ENCODE peak calls at places on chromosomes 16 and 17, in eight cellular contexts. X, P, W, T, R, D, J and Y are unnamed samples.

GRCh38 chr17:38721802-38722201 is 8.3 kb upstream of the CISD3 start:
- DNase-seq in W (no peak), D (no peak), T (no peak), J (no peak), P (no peak), R (no peak), X (no peak), Y (no peak)

GRCh38 chr16:26531290-26531730 is 535.4 kb upstream of the C16orf82 start:
- DNase-seq in R (no peak), P (no peak), W (no peak), X (no peak), J (no peak), T (no peak), D (no peak), Y (no peak)

GRCh38 chr17:64202683-64203430 is 60.2 kb downstream of the TEX2 start:
- DNase-seq in T (no peak), R (no peak), X (no peak), P (no peak), D (no peak), J (no peak), W (no peak), Y (peak)

GRCh38 chr16:86772671-86773338 is 194.5 kb downstream of the FOXL1 start:
- DNase-seq in W (no peak), J (no peak), X (no peak), T (no peak), D (no peak), P (no peak), R (no peak), Y (no peak)

GRCh38 chr16:68636818-68637217 is 8.3 kb upstream of the CDH3 start:
- DNase-seq in D (no peak), T (no peak), P (no peak), W (no peak), X (no peak), J (no peak), R (no peak), Y (no peak)

GRCh38 chr17:77400445-77400870 is 259.7 kb downstream of the SEC14L1 start:
- DNase-seq in J (no peak), W (no peak), R (no peak), T (no peak), X (no peak), D (peak), P (peak), Y (peak)

GRCh38 chr16:85863384-85863774 is 35.6 kb upstream of the IRF8 start:
- DNase-seq in T (no peak), P (no peak), X (no peak), W (no peak), R (no peak), J (no peak), D (no peak), Y (no peak)

GRCh38 chr16:3988824-3989223 is 108.3 kb upstream of the CREBBP start:
- DNase-seq in P (no peak), R (no peak), J (no peak), T (no peak), D (no peak), X (no peak), W (no peak), Y (no peak)

GRCh38 chr16:15032547-15033308 is 23.1 kb downstream of the NTAN1 start:
- DNase-seq in W (no peak), J (no peak), P (no peak), R (peak), X (no peak), T (no peak), D (no peak), Y (no peak)

GRCh38 chr16:22337045-22337444 is 37.4 kb downstream of the CDR2 start:
- DNase-seq in P (no peak), R (no peak), X (no peak), D (no peak), T (no peak), J (no peak), W (no peak), Y (no peak)

GRCh38 chr16:88966986-88967799 is 9.8 kb downstream of the CBFA2T3 start:
- DNase-seq in X (no peak), D (no peak), W (no peak), P (no peak), J (no peak), T (no peak), R (no peak), Y (no peak)

GRCh38 chr17:82713015-82713723 is 3.3 kb upstream of the FN3KRP start:
- DNase-seq in R (no peak), X (no peak), D (no peak), W (no peak), T (no peak), J (peak), P (no peak), Y (no peak)

GRCh38 chr16:47732806-47733150 is 271.6 kb downstream of the PHKB start:
- DNase-seq in X (no peak), J (no peak), W (no peak), R (no peak), P (no peak), D (no peak), T (peak), Y (no peak)

GRCh38 chr17:42873321-42873720 is 22.3 kb downstream of the AOC3 start:
- DNase-seq in P (no peak), R (no peak), X (no peak), J (no peak), W (no peak), T (no peak), D (no peak), Y (no peak)

GRCh38 chr16:31129568-31130335 is 5.8 kb downstream of the PRSS8 start:
- DNase-seq in D (peak), R (peak), J (no peak), T (no peak), P (no peak), W (no peak), X (peak), Y (no peak)

GRCh38 chr17:17548044-17548443 is 43.5 kb downstream of the PEMT start:
- DNase-seq in D (no peak), X (no peak), W (no peak), T (no peak), R (no peak), P (no peak), J (no peak), Y (no peak)

GRCh38 chr16:83969771-83970429 is 1.9 kb downstream of the NECAB2 start:
- DNase-seq in D (no peak), P (no peak), J (no peak), X (no peak), R (no peak), T (no peak), W (no peak), Y (no peak)

GRCh38 chr16:76729525-76729924 is 452.3 kb downstream of the CNTNAP4 start:
- DNase-seq in W (no peak), X (no peak), T (no peak), J (no peak), P (no peak), R (no peak), D (no peak), Y (no peak)

GRCh38 chr16:84677849-84678248 is 22.0 kb upstream of the USP10 start:
- DNase-seq in P (no peak), J (no peak), X (no peak), T (no peak), W (no peak), D (no peak), R (no peak), Y (no peak)

GRCh38 chr16:30760577-30761426 is 1.1 kb downstream of the CFAP119 start:
- DNase-seq in J (no peak), R (no peak), P (no peak), W (no peak), T (no peak), D (no peak), X (no peak), Y (no peak)

GRCh38 chr17:18981642-18982424 is 22.7 kb downstream of the FAM83G start:
- DNase-seq in T (peak), R (peak), D (no peak), J (no peak), P (peak), W (no peak), X (no peak), Y (no peak)

GRCh38 chr17:20105539-20106291 is 96.6 kb downstream of the SPECC1 start:
- DNase-seq in T (no peak), J (no peak), D (no peak), R (no peak), W (no peak), P (no peak), X (no peak), Y (no peak)

GRCh38 chr17:78144146-78144719 is 2.0 kb upstream of the C17orf99 start:
- DNase-seq in J (no peak), W (peak), T (no peak), P (peak), R (peak), X (peak), D (peak), Y (peak)

GRCh38 chr17:44820631-44821196 is 9.4 kb downstream of the GJC1 start:
- DNase-seq in R (no peak), W (no peak), T (peak), J (no peak), P (no peak), X (no peak), D (no peak), Y (no peak)

GRCh38 chr17:29073045-29073444 is 30.1 kb downstream of the PIPOX start:
- DNase-seq in R (no peak), W (no peak), T (no peak), P (no peak), D (no peak), X (no peak), J (no peak), Y (no peak)

GRCh38 chr16:64147941-64148340 is 973.9 kb downstream of the CDH11 start:
- DNase-seq in P (no peak), T (no peak), W (no peak), D (no peak), X (no peak), R (no peak), J (no peak), Y (no peak)

GRCh38 chr16:11689031-11689840 is 21.0 kb downstream of the SNN start:
- DNase-seq in J (no peak), P (no peak), W (no peak), T (no peak), R (no peak), X (no peak), D (no peak), Y (no peak)

GRCh38 chr16:84833142-84833495 is 13.3 kb downstream of the CRISPLD2 start:
- DNase-seq in R (no peak), T (no peak), W (no peak), P (no peak), X (no peak), J (no peak), D (no peak), Y (no peak)

GRCh38 chr16:9049241-9049640 is 42.2 kb upstream of the HAPSTR1 start:
- DNase-seq in T (no peak), P (no peak), J (no peak), W (no peak), R (no peak), X (no peak), D (no peak), Y (no peak)

GRCh38 chr17:72411124-72411563 is 290.3 kb downstream of the SOX9 start:
- DNase-seq in D (no peak), P (no peak), R (no peak), T (no peak), W (no peak), X (no peak), J (no peak), Y (no peak)

GRCh38 chr17:68238894-68239293 is 8.9 kb upstream of the AMZ2 start:
- DNase-seq in P (no peak), R (peak), W (no peak), J (no peak), X (no peak), D (no peak), T (no peak), Y (no peak)

GRCh38 chr16:68640972-68641371 is 4.1 kb upstream of the CDH3 start:
- DNase-seq in T (no peak), X (no peak), P (peak), D (no peak), J (no peak), R (no peak), W (no peak), Y (no peak)

GRCh38 chr17:50923611-50924010 is 57.5 kb upstream of the TOB1 start:
- DNase-seq in D (no peak), R (no peak), P (no peak), X (no peak), J (no peak), T (no peak), W (no peak), Y (peak)

GRCh38 chr16:7866144-7866543 is 533.5 kb downstream of the RBFOX1 start:
- DNase-seq in W (no peak), R (no peak), J (no peak), P (no peak), X (no peak), D (no peak), T (no peak), Y (no peak)

GRCh38 chr16:22373662-22374310 is 633 bp downstream of the CDR2 start:
- DNase-seq in D (peak), W (peak), R (peak), T (no peak), P (peak), X (peak), J (peak), Y (peak)

GRCh38 chr16:79372504-79373184 is 227.9 kb downstream of the MAF start:
- DNase-seq in T (peak), D (peak), P (no peak), J (no peak), X (no peak), R (no peak), W (no peak), Y (no peak)

GRCh38 chr16:85924675-85925074 is 25.7 kb downstream of the IRF8 start:
- DNase-seq in P (no peak), T (no peak), X (no peak), R (no peak), D (no peak), J (no peak), W (no peak), Y (no peak)

GRCh38 chr17:4560837-4561241 is 462 bp upstream of the GGT6 start:
- DNase-seq in J (no peak), D (no peak), T (no peak), X (no peak), W (no peak), P (no peak), R (peak), Y (no peak)

GRCh38 chr17:78337244-78338109 is 22.4 kb downstream of the SOCS3 start:
- DNase-seq in W (no peak), T (peak), J (no peak), X (no peak), P (no peak), D (peak), R (peak), Y (no peak)

GRCh38 chr17:74568116-74568873 is 986 bp upstream of the CD300H start:
- DNase-seq in X (no peak), W (no peak), J (no peak), R (no peak), P (no peak), D (no peak), T (no peak), Y (no peak)

GRCh38 chr17:74567397-74567796 is at the start of gene CD300H:
- DNase-seq in P (no peak), T (no peak), X (no peak), R (no peak), D (no peak), J (no peak), W (no peak), Y (no peak)

GRCh38 chr17:74569392-74570003 is 2.2 kb upstream of the CD300H start:
- DNase-seq in R (peak), W (no peak), T (peak), X (no peak), P (peak), D (peak), J (no peak), Y (no peak)

GRCh38 chr17:74566132-74566753 is 1.1 kb downstream of the CD300H start:
- DNase-seq in P (peak), W (no peak), J (no peak), T (peak), R (peak), D (peak), X (no peak), Y (peak)

GRCh38 chr17:74569001-74569391 is 1.7 kb upstream of the CD300H start:
- DNase-seq in P (no peak), W (no peak), T (no peak), R (no peak), D (no peak), J (no peak), X (no peak), Y (no peak)
- TF ChIP-seq EP300 in P (no peak), W (no peak), T (no peak), R (no peak), D (no peak), J (no peak), X (no peak), Y (no peak)

GRCh38 chr17:40553694-40554534 is 11.4 kb downstream of the CCR7 start:
- DNase-seq in P (peak), R (no peak), J (peak), D (peak), W (peak), T (no peak), X (peak), Y (no peak)
- TF ChIP-seq EP300 in P (no peak), R (no peak), J (no peak), D (no peak), W (peak), T (no peak), X (no peak), Y (no peak)

GRCh38 chr17:46090871-46091270 is 91.8 kb downstream of the STH start:
- DNase-seq in J (no peak), W (no peak), T (no peak), D (no peak), P (no peak), R (no peak), X (no peak), Y (no peak)
- TF ChIP-seq EP300 in J (no peak), W (no peak), T (no peak), D (no peak), P (no peak), R (no peak), X (no peak), Y (no peak)

GRCh38 chr17:16073845-16074244 is 74.2 kb downstream of the TTC19 start:
- DNase-seq in J (no peak), W (no peak), X (no peak), R (no peak), P (no peak), T (no peak), D (no peak), Y (no peak)

GRCh38 chr17:16075949-16076348 is 76.3 kb downstream of the TTC19 start:
- DNase-seq in J (no peak), P (no peak), W (no peak), R (no peak), T (no peak), D (no peak), X (no peak), Y (no peak)

GRCh38 chr17:16068323-16068722 is 68.7 kb downstream of the TTC19 start:
- DNase-seq in R (no peak), P (no peak), J (no peak), X (no peak), D (no peak), T (no peak), W (no peak), Y (no peak)

GRCh38 chr17:16074423-16074822 is 74.8 kb downstream of the TTC19 start:
- DNase-seq in X (no peak), T (no peak), D (no peak), R (no peak), P (no peak), W (no peak), J (no peak), Y (no peak)

GRCh38 chr17:16072031-16072430 is 72.4 kb downstream of the TTC19 start:
- DNase-seq in D (no peak), P (no peak), J (no peak), W (no peak), T (no peak), R (no peak), X (no peak), Y (no peak)
- TF ChIP-seq EP300 in D (no peak), P (no peak), J (no peak), W (no peak), T (no peak), R (no peak), X (no peak), Y (no peak)

DNA sequence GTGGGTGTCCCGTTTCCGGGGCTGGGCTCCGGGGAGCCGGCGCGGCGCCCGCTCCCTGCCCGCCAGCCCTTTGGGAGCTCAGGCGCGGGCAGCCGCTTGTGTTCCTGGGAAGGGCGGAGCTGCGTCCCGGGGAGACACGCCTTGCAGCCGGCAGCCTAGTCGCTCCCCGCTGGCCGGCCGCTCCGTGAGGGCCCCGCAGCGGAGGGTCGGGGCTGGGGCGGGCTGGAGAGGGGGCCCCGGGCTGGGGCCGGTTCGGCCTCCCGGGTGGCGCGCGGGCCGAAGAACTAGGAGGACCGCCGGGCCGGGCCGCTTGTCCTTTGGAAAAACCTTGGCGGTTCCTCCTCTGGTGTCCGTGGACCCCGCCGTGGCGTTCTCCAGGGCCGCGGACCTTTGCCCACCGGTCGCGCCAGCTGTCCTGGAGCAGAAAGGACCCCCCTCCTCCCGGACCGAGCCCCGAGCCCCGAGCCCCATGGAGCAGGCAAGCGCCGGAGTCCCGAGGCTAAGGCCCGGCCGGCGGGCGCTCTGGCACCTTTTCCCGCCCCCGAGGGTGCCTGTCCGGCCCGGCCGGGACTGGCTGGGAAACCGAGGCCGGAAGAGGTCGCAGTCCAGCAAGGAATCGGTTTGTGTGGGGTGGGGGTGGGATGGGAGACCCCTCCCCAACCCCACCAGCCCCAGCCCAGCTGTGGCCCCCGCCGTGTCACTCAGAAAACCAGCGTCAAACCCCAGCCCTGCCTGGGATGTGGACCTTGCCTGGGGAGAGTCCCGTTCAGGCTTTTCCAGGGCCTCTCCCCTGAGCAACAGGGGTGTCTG is 6.8 kb upstream of the TBC1D3B start:
- DNase-seq in J (no peak), T (peak), P (peak), X (peak), D (peak), W (no peak), R (peak), Y (peak)
- TF ChIP-seq EP300 in J (no peak), T (no peak), P (no peak), X (no peak), D (no peak), W (no peak), R (no peak), Y (no peak)

GRCh38 chr17:60560860-60561257 is 34.8 kb upstream of the APPBP2 start:
- DNase-seq in T (no peak), J (no peak), X (no peak), R (no peak), D (no peak), W (no peak), P (no peak), Y (no peak)
- TF ChIP-seq EP300 in T (no peak), J (no peak), X (no peak), R (no peak), D (no peak), W (no peak), P (no peak), Y (no peak)

DNA sequence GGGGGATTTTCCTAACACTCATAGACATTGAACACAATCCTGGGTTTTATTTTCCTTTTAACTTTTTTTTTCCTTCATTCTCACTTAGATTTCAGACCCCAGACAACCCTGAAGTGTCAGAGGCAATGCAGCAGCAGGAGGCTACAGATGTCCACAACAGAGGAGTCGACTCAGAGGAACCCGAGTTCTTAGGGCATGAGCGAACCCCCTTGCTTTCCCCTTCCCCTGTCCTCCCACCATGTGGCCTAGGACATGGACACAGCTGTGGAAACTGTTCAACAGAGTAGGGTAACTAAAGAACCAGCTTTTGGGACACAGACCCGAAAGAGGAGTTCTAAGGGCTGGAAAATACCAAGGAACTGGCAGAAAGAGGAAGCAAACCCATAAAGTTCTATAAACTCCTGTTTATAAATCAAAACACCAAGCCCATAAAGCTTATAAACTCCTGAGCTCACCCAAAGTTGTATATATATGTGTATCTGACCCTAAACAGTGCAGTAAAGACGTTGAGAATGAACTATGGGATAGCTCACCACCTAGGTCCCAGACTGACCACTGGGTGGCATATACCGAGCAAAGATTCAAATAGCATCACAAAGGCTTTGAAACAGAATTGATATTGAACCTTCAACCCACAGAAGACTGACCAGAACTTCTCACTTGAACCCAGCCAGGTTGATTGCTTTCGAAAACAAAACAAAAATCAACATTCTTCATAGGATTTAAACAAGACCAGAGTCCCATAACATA is 33.9 kb downstream of the CMTM4 start:
- DNase-seq in X (no peak), J (no peak), W (no peak), D (no peak), T (peak), R (no peak), P (no peak), Y (peak)
- TF ChIP-seq EP300 in X (no peak), J (no peak), W (no peak), D (no peak), T (no peak), R (no peak), P (no peak), Y (no peak)

GRCh38 chr17:61248399-61248798 is 151.2 kb upstream of the TBX2 start:
- DNase-seq in R (peak), D (no peak), W (no peak), T (no peak), J (no peak), X (no peak), P (peak), Y (peak)
- TF ChIP-seq EP300 in R (no peak), D (no peak), W (no peak), T (no peak), J (no peak), X (no peak), P (no peak), Y (peak)